ENCODE peak calls at places on chromosome 15, in five cellular contexts. One of them, this sample, is unnamed.

GRCh38 chr15:48695835-48696573 is 50.5 kb upstream of the FBN1 start:
- DNase-seq in H1: no peak
- DNase-seq in GM12878: no peak
- DNase-seq in HepG2: no peak
- DNase-seq in HCT116: no peak
- DNase-seq in this sample: peak; percentile 57

GRCh38 chr15:50247819-50248650 is 17.5 kb downstream of the HDC start:
- DNase-seq in GM12878: no peak
- DNase-seq in HepG2: no peak
- DNase-seq in H1: no peak
- DNase-seq in HCT116: no peak
- DNase-seq in this sample: no peak

GRCh38 chr15:60682615-60683014 is 203.7 kb upstream of the ICE2 start:
- DNase-seq in GM12878: no peak
- DNase-seq in HCT116: no peak
- DNase-seq in HepG2: no peak
- DNase-seq in H1: no peak
- DNase-seq in this sample: no peak

GRCh38 chr15:70289191-70289955 is 191.7 kb upstream of the TLE3 start:
- DNase-seq in HepG2: no peak
- DNase-seq in H1: no peak
- DNase-seq in HCT116: no peak
- DNase-seq in GM12878: no peak
- DNase-seq in this sample: no peak

GRCh38 chr15:98025237-98025636 is 64.7 kb downstream of the ARRDC4 start:
- DNase-seq in H1: no peak
- DNase-seq in GM12878: no peak
- DNase-seq in HepG2: no peak
- DNase-seq in HCT116: no peak
- DNase-seq in this sample: no peak

GRCh38 chr15:60614862-60615771 is 136.2 kb upstream of the ICE2 start:
- DNase-seq in HepG2: no peak
- DNase-seq in H1: no peak
- DNase-seq in GM12878: no peak
- DNase-seq in HCT116: no peak
- DNase-seq in this sample: peak; percentile 69

GRCh38 chr15:59997070-59997701 is 6.9 kb upstream of the FOXB1 start:
- DNase-seq in HepG2: no peak
- DNase-seq in HCT116: no peak
- DNase-seq in GM12878: no peak
- DNase-seq in H1: peak; percentile 94
- DNase-seq in this sample: peak; percentile 45

GRCh38 chr15:31005660-31006059 is 14.2 kb upstream of the MTMR10 start:
- DNase-seq in HCT116: no peak
- DNase-seq in H1: no peak
- DNase-seq in HepG2: no peak
- DNase-seq in GM12878: peak; percentile 50
- DNase-seq in this sample: no peak

GRCh38 chr15:28103402-28103801 is 4.3 kb upstream of the OCA2 start:
- DNase-seq in HCT116: no peak
- DNase-seq in H1: no peak
- DNase-seq in HepG2: no peak
- DNase-seq in GM12878: no peak
- DNase-seq in this sample: no peak

GRCh38 chr15:94164202-94164807 is 67.1 kb upstream of the MCTP2 start:
- DNase-seq in HepG2: peak; percentile 53
- DNase-seq in H1: peak; percentile 82
- DNase-seq in GM12878: no peak
- DNase-seq in HCT116: peak; percentile 48
- DNase-seq in this sample: peak; percentile 12

GRCh38 chr15:64246364-64247189 is 83.8 kb upstream of the PPIB start:
- DNase-seq in GM12878: peak; percentile 95
- DNase-seq in H1: no peak
- DNase-seq in HCT116: peak; percentile 87
- DNase-seq in HepG2: peak; percentile 61
- DNase-seq in this sample: peak; percentile 67

GRCh38 chr15:70347766-70348558 is 250.2 kb upstream of the TLE3 start:
- DNase-seq in HepG2: no peak
- DNase-seq in GM12878: no peak
- DNase-seq in H1: no peak
- DNase-seq in HCT116: no peak
- DNase-seq in this sample: no peak

GRCh38 chr15:28107111-28107893 is 8.2 kb upstream of the OCA2 start:
- DNase-seq in HepG2: no peak
- DNase-seq in GM12878: no peak
- DNase-seq in H1: peak; percentile 74
- DNase-seq in HCT116: no peak
- DNase-seq in this sample: no peak

GRCh38 chr15:70856884-70857546 is 3.1 kb upstream of the LARP6 start:
- DNase-seq in HepG2: no peak
- DNase-seq in GM12878: no peak
- DNase-seq in HCT116: peak; percentile 59
- DNase-seq in H1: no peak
- DNase-seq in this sample: no peak

GRCh38 chr15:95032181-95032580 is 800.8 kb downstream of the MCTP2 start:
- DNase-seq in HCT116: no peak
- DNase-seq in HepG2: no peak
- DNase-seq in GM12878: no peak
- DNase-seq in H1: no peak
- DNase-seq in this sample: no peak

GRCh38 chr15:62858343-62858742 is 184.2 kb upstream of the TPM1 start:
- DNase-seq in H1: no peak
- DNase-seq in GM12878: no peak
- DNase-seq in HCT116: no peak
- DNase-seq in HepG2: peak; percentile 54
- DNase-seq in this sample: no peak

GRCh38 chr15:30921781-30922371 is 18.2 kb downstream of the FAN1 start:
- DNase-seq in HepG2: no peak
- DNase-seq in HCT116: no peak
- DNase-seq in GM12878: no peak
- DNase-seq in H1: peak; percentile 61
- DNase-seq in this sample: no peak

GRCh38 chr15:73573071-73573470 is 60.1 kb downstream of the NPTN start:
- DNase-seq in HepG2: no peak
- DNase-seq in H1: no peak
- DNase-seq in HCT116: no peak
- DNase-seq in GM12878: no peak
- DNase-seq in this sample: no peak
- TF ChIP-seq SRF in HepG2: no peak
- TF ChIP-seq SRF in H1: no peak
- TF ChIP-seq SRF in HCT116: no peak
- TF ChIP-seq SRF in GM12878: no peak
- TF ChIP-seq SRF in this sample: no peak

GRCh38 chr15:38004218-38004848 is 69.9 kb downstream of the TMCO5A start:
- DNase-seq in HepG2: no peak
- DNase-seq in H1: no peak
- DNase-seq in HCT116: no peak
- DNase-seq in GM12878: no peak
- DNase-seq in this sample: no peak
- TF ChIP-seq SIN3A in HepG2: no peak
- TF ChIP-seq SIN3A in H1: no peak
- TF ChIP-seq SIN3A in HCT116: no peak
- TF ChIP-seq SIN3A in GM12878: no peak
- TF ChIP-seq SIN3A in this sample: no peak

GRCh38 chr15:65653781-65654521 is 32.2 kb downstream of the SLC24A1 start:
- DNase-seq in HCT116: no peak
- DNase-seq in HepG2: no peak
- DNase-seq in H1: no peak
- DNase-seq in GM12878: no peak
- DNase-seq in this sample: no peak
- TF ChIP-seq SRF in HCT116: no peak
- TF ChIP-seq SRF in HepG2: no peak
- TF ChIP-seq SRF in H1: no peak
- TF ChIP-seq SRF in GM12878: no peak
- TF ChIP-seq SRF in this sample: no peak

DNA sequence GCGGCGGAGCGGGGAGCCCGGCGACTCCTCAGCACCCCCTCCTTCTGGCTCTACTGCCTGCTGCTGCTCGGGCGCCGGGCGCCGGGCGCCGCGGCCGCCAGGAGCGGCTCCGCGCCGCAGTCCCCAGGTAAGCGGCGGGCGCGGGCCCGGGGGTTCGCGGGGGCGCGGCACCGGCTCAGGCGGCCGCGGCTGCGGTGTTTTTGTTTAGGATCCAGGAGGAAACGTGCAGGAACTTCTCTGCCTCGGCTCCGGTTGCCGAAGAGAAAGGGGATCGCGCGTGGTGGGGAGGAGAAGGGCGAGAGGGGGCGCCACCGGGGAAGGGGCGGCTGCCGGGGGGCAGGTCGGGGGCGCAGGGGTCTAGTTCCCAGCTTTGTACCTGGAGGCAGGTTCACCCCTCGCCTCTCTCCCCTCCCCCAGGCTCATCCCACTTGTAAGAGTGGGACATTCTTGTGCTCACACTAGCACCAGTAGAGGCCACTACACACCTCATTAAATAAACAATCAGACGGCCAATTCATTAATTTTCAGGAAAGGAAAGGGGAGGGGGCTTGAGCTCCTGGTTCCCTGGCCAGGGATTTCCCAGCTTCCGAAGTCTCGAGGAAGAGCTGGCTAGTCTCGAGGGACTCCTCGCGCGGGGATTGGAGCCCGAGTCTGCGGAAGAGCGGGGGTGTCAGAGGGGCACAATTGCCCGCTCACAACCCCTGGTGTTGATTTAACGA is 575 bp downstream of the NEO1 start:
- DNase-seq in H1: peak; percentile 67
- DNase-seq in HepG2: peak; percentile 37
- DNase-seq in GM12878: no peak
- DNase-seq in HCT116: peak; percentile 23
- DNase-seq in this sample: peak; percentile 21
- TF ChIP-seq SIN3A in H1: no peak
- TF ChIP-seq SIN3A in HepG2: no peak
- TF ChIP-seq SIN3A in GM12878: no peak
- TF ChIP-seq SIN3A in HCT116: no peak
- TF ChIP-seq SIN3A in this sample: no peak

GRCh38 chr15:52100807-52101206 is 11.8 kb downstream of the BCL2L10 start:
- DNase-seq in HCT116: peak; percentile 35
- DNase-seq in H1: no peak
- DNase-seq in HepG2: no peak
- DNase-seq in GM12878: peak; percentile 69
- DNase-seq in this sample: peak; percentile 86

GRCh38 chr15:52104532-52105004 is 8.0 kb downstream of the BCL2L10 start:
- DNase-seq in HCT116: no peak
- DNase-seq in H1: no peak
- DNase-seq in HepG2: no peak
- DNase-seq in GM12878: peak; percentile 84
- DNase-seq in this sample: no peak

GRCh38 chr15:52101542-52102340 is 10.8 kb downstream of the BCL2L10 start:
- DNase-seq in H1: no peak
- DNase-seq in GM12878: peak; percentile 93
- DNase-seq in HepG2: no peak
- DNase-seq in HCT116: no peak
- DNase-seq in this sample: no peak

GRCh38 chr15:52103217-52104207 is 9.1 kb downstream of the BCL2L10 start:
- DNase-seq in H1: no peak
- DNase-seq in GM12878: peak; percentile 94
- DNase-seq in HepG2: peak; percentile 46
- DNase-seq in HCT116: peak; percentile 27
- DNase-seq in this sample: no peak

GRCh38 chr15:52102468-52102867 is 10.1 kb downstream of the BCL2L10 start:
- DNase-seq in H1: no peak
- DNase-seq in HCT116: no peak
- DNase-seq in GM12878: no peak
- DNase-seq in HepG2: no peak
- DNase-seq in this sample: no peak
- TF ChIP-seq SRF in H1: no peak
- TF ChIP-seq SRF in HCT116: no peak
- TF ChIP-seq SRF in GM12878: no peak
- TF ChIP-seq SRF in HepG2: no peak
- TF ChIP-seq SRF in this sample: no peak

This sample was measured in K562.